ENCODE peak calls at places on chromosome 4, in five cellular contexts. One of them, this sample, is unnamed. For H3K36me3, the result is how much of the 10 kb centered on the place peaks cover.

GRCh38 chr4:28686618-28687017 is 1826.0 kb downstream of the STIM2 start:
- DNase-seq in bronchial epithelial cell: peak
- DNase-seq in mesendoderm: peak
- DNase-seq in body of pancreas: peak
- DNase-seq in BE2C: peak
- DNase-seq in this sample: peak

GRCh38 chr4:4182835-4183568 is 43.7 kb downstream of the OTOP1 start:
- DNase-seq in bronchial epithelial cell: no peak
- DNase-seq in mesendoderm: peak
- DNase-seq in body of pancreas: peak
- DNase-seq in BE2C: peak
- DNase-seq in this sample: peak

GRCh38 chr4:26490111-26490979 is at the start of gene CCKAR:
- DNase-seq in bronchial epithelial cell: no peak
- DNase-seq in mesendoderm: no peak
- DNase-seq in body of pancreas: no peak
- DNase-seq in BE2C: no peak
- DNase-seq in this sample: no peak

GRCh38 chr4:25900310-25900709 is 13.7 kb upstream of the SMIM20 start:
- DNase-seq in bronchial epithelial cell: no peak
- DNase-seq in mesendoderm: no peak
- DNase-seq in body of pancreas: no peak
- DNase-seq in BE2C: no peak
- DNase-seq in this sample: no peak

GRCh38 chr4:92234393-92235176 is 69.2 kb upstream of the GRID2 start:
- DNase-seq in bronchial epithelial cell: peak
- DNase-seq in mesendoderm: no peak
- DNase-seq in body of pancreas: no peak
- DNase-seq in BE2C: no peak
- DNase-seq in this sample: no peak

GRCh38 chr4:12359420-12359819 is 930.7 kb upstream of the HS3ST1 start:
- DNase-seq in bronchial epithelial cell: no peak
- DNase-seq in mesendoderm: peak
- DNase-seq in body of pancreas: no peak
- DNase-seq in BE2C: no peak
- DNase-seq in this sample: peak

GRCh38 chr4:73998040-73999011 is at the start of gene CXCL5:
- DNase-seq in bronchial epithelial cell: peak
- DNase-seq in mesendoderm: peak
- DNase-seq in body of pancreas: peak
- DNase-seq in BE2C: no peak
- DNase-seq in this sample: peak

GRCh38 chr4:84324850-84325249 is 174.2 kb downstream of the NKX6-1 start:
- DNase-seq in bronchial epithelial cell: no peak
- DNase-seq in mesendoderm: no peak
- DNase-seq in body of pancreas: no peak
- DNase-seq in BE2C: peak
- DNase-seq in this sample: peak

GRCh38 chr4:153233761-153234371 is 29.6 kb downstream of the TRIM2 start:
- DNase-seq in bronchial epithelial cell: peak
- DNase-seq in mesendoderm: peak
- DNase-seq in body of pancreas: no peak
- DNase-seq in BE2C: no peak
- DNase-seq in this sample: no peak

GRCh38 chr4:153137168-153137567 is 67.1 kb upstream of the TRIM2 start:
- DNase-seq in bronchial epithelial cell: peak
- DNase-seq in mesendoderm: peak
- DNase-seq in body of pancreas: no peak
- DNase-seq in BE2C: no peak
- DNase-seq in this sample: no peak

GRCh38 chr4:81466841-81467671 is 4.7 kb downstream of the RASGEF1B start:
- DNase-seq in bronchial epithelial cell: peak
- DNase-seq in mesendoderm: peak
- DNase-seq in body of pancreas: peak
- DNase-seq in BE2C: peak
- DNase-seq in this sample: peak

GRCh38 chr4:10087152-10087791 is 29.3 kb downstream of the WDR1 start:
- DNase-seq in bronchial epithelial cell: no peak
- DNase-seq in mesendoderm: no peak
- DNase-seq in body of pancreas: no peak
- DNase-seq in BE2C: peak
- DNase-seq in this sample: no peak
- H3K36me3 ChIP-seq in bronchial epithelial cell: half or more
- H3K36me3 ChIP-seq in mesendoderm: under half
- H3K36me3 ChIP-seq in body of pancreas: under half
- H3K36me3 ChIP-seq in BE2C: half or more
- H3K36me3 ChIP-seq in this sample: half or more

GRCh38 chr4:825063-825968 is 613 bp downstream of the CPLX1 start:
- DNase-seq in bronchial epithelial cell: no peak
- DNase-seq in mesendoderm: no peak
- DNase-seq in body of pancreas: peak
- DNase-seq in BE2C: peak
- DNase-seq in this sample: peak

GRCh38 chr4:825969-826330 is at the start of gene CPLX1:
- DNase-seq in bronchial epithelial cell: no peak
- DNase-seq in mesendoderm: peak
- DNase-seq in body of pancreas: peak
- DNase-seq in BE2C: peak
- DNase-seq in this sample: peak

GRCh38 chr4:823093-823760 is 2.7 kb downstream of the CPLX1 start:
- DNase-seq in bronchial epithelial cell: no peak
- DNase-seq in mesendoderm: no peak
- DNase-seq in body of pancreas: no peak
- DNase-seq in BE2C: peak
- DNase-seq in this sample: peak

GRCh38 chr4:823761-824460 is 2.0 kb downstream of the CPLX1 start:
- DNase-seq in bronchial epithelial cell: no peak
- DNase-seq in mesendoderm: no peak
- DNase-seq in body of pancreas: no peak
- DNase-seq in BE2C: peak
- DNase-seq in this sample: peak

DNA sequence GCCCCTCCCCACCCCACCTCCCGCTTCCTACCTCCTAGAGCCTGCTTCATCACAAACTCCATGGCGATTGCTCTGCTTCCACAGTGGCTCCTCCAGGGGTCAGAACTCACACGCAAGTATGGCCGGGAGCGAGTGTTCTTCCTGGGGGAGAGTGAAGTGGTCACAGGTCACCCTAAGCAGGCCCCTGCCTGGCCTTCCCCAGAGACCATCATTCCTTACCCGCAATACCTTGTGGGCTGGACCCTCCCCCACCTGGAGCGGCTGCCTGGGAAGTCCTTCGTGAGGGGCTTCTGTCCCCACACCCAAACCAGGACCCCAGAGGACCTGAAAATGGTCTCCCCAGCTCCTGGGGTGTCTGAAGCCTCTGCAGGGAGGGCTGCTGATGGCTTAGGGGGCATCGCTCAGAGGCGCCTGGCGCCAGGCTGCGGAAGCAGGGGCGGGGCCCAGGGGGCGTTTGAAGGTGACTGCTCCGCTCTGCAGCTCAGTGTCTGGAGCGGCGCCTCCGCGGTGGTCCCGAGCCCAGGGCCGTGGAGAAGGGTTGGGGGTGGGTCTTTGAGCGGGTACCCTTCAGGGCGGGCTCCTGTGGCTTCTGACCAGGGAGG is 1.4 kb downstream of the CPLX1 start:
- DNase-seq in bronchial epithelial cell: no peak
- DNase-seq in mesendoderm: no peak
- DNase-seq in body of pancreas: no peak
- DNase-seq in BE2C: peak
- DNase-seq in this sample: peak
- H3K4me3 ChIP-seq in bronchial epithelial cell: no peak
- H3K4me3 ChIP-seq in mesendoderm: no peak
- H3K4me3 ChIP-seq in body of pancreas: no peak
- H3K4me3 ChIP-seq in BE2C: peak
- H3K4me3 ChIP-seq in this sample: no peak

DNA sequence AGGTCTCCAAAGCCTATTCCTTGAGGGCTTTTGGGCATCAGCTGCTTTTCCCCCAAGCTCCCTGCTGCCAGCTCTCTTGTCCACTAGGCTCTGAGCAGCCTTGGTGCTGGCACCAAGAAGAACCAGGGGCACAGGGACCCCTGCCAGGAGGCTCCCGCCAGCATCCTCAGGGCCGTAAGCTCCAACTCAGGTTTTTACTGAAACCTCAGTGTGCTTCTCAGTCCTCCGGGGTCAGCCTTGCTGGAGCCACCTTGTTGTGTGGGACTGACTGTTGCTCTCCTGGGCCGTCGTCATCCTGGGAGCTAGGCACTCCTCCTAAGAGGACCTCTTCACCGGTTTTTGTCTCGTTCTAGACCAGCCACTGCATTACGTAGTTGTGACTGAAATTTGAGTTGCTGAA is 38.9 kb downstream of the NOP14 start:
- DNase-seq in bronchial epithelial cell: no peak
- DNase-seq in mesendoderm: no peak
- DNase-seq in body of pancreas: no peak
- DNase-seq in BE2C: no peak
- DNase-seq in this sample: no peak
- H3K36me3 ChIP-seq in bronchial epithelial cell: under half
- H3K36me3 ChIP-seq in mesendoderm: under half
- H3K36me3 ChIP-seq in body of pancreas: under half
- H3K36me3 ChIP-seq in BE2C: under half
- H3K36me3 ChIP-seq in this sample: under half

GRCh38 chr4:105679186-105679585 is 29.3 kb downstream of the INTS12 start:
- DNase-seq in bronchial epithelial cell: peak
- DNase-seq in mesendoderm: no peak
- DNase-seq in body of pancreas: no peak
- DNase-seq in BE2C: no peak
- DNase-seq in this sample: no peak
- H3K4me3 ChIP-seq in bronchial epithelial cell: no peak
- H3K4me3 ChIP-seq in mesendoderm: no peak
- H3K4me3 ChIP-seq in body of pancreas: no peak
- H3K4me3 ChIP-seq in BE2C: no peak
- H3K4me3 ChIP-seq in this sample: no peak

DNA sequence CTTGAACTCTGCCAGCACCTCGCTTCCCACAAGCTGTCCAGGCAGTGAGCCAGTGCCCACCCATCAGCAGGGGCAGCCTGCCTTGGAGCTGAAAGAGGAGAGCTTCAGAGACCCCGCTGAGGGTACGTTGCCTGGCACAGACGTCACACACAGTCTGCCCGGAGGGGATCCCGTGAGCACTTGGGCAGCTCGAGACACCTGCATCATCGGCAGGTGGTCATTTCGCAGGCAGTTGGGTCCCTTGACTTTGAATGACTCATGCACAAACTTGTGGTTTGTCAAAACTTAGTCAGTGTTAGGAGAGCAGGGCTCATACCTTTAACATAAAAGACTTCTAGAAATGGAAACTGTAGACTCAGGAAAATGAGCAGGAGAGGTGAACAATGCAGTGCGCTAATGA is 9.9 kb downstream of the TACC3 start:
- DNase-seq in bronchial epithelial cell: peak
- DNase-seq in mesendoderm: no peak
- DNase-seq in body of pancreas: no peak
- DNase-seq in BE2C: no peak
- DNase-seq in this sample: no peak
- H3K36me3 ChIP-seq in bronchial epithelial cell: under half
- H3K36me3 ChIP-seq in mesendoderm: under half
- H3K36me3 ChIP-seq in body of pancreas: under half
- H3K36me3 ChIP-seq in BE2C: half or more
- H3K36me3 ChIP-seq in this sample: half or more

DNA sequence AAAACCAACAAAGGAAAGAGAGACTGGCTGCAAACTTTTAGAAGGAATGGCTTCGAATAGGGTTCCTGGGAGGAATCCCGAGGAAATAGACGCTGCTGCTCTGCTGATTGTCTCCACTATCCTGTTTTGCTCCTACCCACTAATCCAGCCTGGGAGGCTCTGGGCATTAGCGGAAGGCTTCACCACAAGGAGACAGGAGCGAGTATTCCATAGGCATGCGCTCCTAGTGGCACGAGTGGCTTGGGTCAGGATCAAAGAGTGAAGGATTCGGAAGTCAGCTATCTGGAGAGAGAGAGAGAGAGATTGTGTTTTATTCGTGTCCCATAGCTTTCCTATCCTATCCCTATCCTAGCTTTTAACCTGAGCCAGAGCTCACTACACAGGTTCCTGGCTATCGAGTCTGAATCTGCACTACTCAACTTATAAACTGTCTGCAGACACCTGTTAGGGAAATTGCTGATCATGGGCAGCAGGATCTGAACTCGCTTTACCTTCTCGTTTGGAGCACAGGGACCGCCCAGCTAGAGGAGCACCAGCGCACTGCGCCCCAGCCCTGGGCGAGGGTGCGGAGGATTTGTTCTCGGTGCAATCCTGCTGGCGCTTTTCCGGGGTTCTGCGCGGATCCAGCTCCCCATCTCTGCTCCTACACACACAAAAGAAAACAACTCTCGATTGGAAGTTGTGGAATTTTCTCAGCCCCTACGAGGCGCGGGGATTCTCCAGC is 740 bp upstream of the NPY2R start:
- DNase-seq in bronchial epithelial cell: no peak
- DNase-seq in mesendoderm: peak
- DNase-seq in body of pancreas: no peak
- DNase-seq in BE2C: peak
- DNase-seq in this sample: peak
- H3K4me3 ChIP-seq in bronchial epithelial cell: no peak
- H3K4me3 ChIP-seq in mesendoderm: peak
- H3K4me3 ChIP-seq in body of pancreas: no peak
- H3K4me3 ChIP-seq in BE2C: peak
- H3K4me3 ChIP-seq in this sample: peak

DNA sequence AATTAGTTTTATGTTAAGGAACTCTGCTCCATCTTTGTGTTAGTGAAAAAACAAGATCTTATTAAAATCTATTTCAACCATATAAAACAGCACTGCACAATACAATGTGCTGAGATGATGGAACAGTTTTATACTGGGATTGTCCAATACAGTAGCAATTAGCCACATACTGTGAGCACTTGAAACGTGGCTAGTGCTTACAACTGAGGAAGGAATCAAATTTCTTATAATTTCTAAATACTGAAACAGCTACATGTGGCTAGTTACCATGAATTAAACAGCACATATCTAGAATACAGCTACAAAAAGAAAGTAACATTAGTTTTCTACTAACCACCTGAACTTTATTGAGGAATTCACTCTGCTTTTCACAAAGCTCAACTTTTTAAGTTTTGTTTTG is 14.7 kb downstream of the NFXL1 start:
- DNase-seq in bronchial epithelial cell: no peak
- DNase-seq in mesendoderm: no peak
- DNase-seq in body of pancreas: no peak
- DNase-seq in BE2C: no peak
- DNase-seq in this sample: no peak
- H3K36me3 ChIP-seq in bronchial epithelial cell: under half
- H3K36me3 ChIP-seq in mesendoderm: under half
- H3K36me3 ChIP-seq in body of pancreas: under half
- H3K36me3 ChIP-seq in BE2C: half or more
- H3K36me3 ChIP-seq in this sample: under half

DNA sequence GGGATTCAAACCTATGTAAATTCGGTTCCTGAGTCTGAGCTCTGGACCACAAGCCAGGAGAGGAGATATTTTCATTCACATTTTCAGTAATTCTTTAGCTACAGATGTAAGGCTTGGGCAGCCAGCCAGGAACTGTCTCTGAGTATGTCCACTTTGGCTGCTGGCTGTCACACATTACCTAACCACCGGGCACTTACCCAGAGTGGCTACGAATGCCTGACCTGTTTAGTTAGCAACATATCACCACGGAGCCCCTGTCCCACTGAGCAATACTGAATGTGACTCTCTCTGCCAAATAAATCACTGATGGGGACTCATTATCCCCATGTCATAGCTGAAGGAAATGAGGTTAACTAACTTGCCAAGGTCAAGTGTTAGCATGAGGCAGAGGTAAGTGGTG is 15.3 kb downstream of the USP46 start:
- DNase-seq in bronchial epithelial cell: peak
- DNase-seq in mesendoderm: no peak
- DNase-seq in body of pancreas: peak
- DNase-seq in BE2C: peak
- DNase-seq in this sample: no peak
- H3K4me3 ChIP-seq in bronchial epithelial cell: no peak
- H3K4me3 ChIP-seq in mesendoderm: no peak
- H3K4me3 ChIP-seq in body of pancreas: no peak
- H3K4me3 ChIP-seq in BE2C: no peak
- H3K4me3 ChIP-seq in this sample: no peak